ENCODE peak calls at places on chromosomes 13 and 19, in ten cellular contexts. E is Karpas-422, W is upper lobe of left lung, L is left lung, F is endodermal cell, Y is GM23338, O is iPS DF 6.9, C is neuronal stem cell, M is upper lobe of right lung, I is psoas muscle. P is an unnamed sample. For H3K4me1, the result is how much of the 10 kb centered on the place peaks cover.

GRCh38 chr13:33797622-33798021 is 20.3 kb upstream of the RFC3 start:
- DNase-seq in E (peak), W (no peak), L (no peak), F (no peak), Y (no peak), O (no peak), C (no peak), M (no peak), I (no peak), P (no peak)

GRCh38 chr13:20192470-20193141 is at the start of gene GJB2:
- DNase-seq in E (no peak), W (peak), L (no peak), F (peak), Y (peak), O (no peak), C (no peak), M (no peak), I (no peak), P (peak)

GRCh38 chr13:42170029-42170428 is 101.9 kb upstream of the AKAP11 start:
- DNase-seq in E (no peak), W (no peak), L (no peak), F (peak), Y (peak), O (peak), C (peak), M (no peak), I (no peak), P (no peak)

GRCh38 chr19:14408641-14409120 is 10.5 kb downstream of the DDX39A start:
- DNase-seq in E (no peak), W (peak), L (no peak), F (no peak), Y (no peak), O (no peak), C (no peak), M (no peak), I (no peak), P (no peak)

GRCh38 chr19:49447485-49448431 is 3.9 kb downstream of the PIH1D1 start:
- DNase-seq in E (peak), W (no peak), L (no peak), F (peak), Y (peak), O (no peak), C (no peak), M (no peak), I (peak), P (no peak)

GRCh38 chr13:81738364-81738763 is 1397.4 kb upstream of the SPRY2 start:
- DNase-seq in E (no peak), W (no peak), L (no peak), F (no peak), Y (no peak), O (no peak), C (no peak), M (no peak), I (no peak), P (no peak)

GRCh38 chr13:101661839-101662238 is 209.4 kb downstream of the ITGBL1 start:
- DNase-seq in E (no peak), W (no peak), L (no peak), F (no peak), Y (no peak), O (no peak), C (peak), M (no peak), I (no peak), P (no peak)

GRCh38 chr13:78540424-78540823 is 62.9 kb downstream of the POU4F1 start:
- DNase-seq in E (no peak), W (no peak), L (no peak), F (no peak), Y (no peak), O (no peak), C (no peak), M (no peak), I (no peak), P (no peak)

GRCh38 chr13:70107125-70107497 is 515 bp upstream of the ATXN8OS start:
- DNase-seq in E (no peak), W (no peak), L (no peak), F (no peak), Y (no peak), O (no peak), C (no peak), M (no peak), I (no peak), P (no peak)

GRCh38 chr19:3548594-3548993 is 8.8 kb downstream of the MFSD12 start:
- DNase-seq in E (no peak), W (peak), L (peak), F (no peak), Y (no peak), O (no peak), C (no peak), M (peak), I (no peak), P (no peak)

GRCh38 chr13:99947666-99948065 is 23.9 kb downstream of the ZIC5 start:
- DNase-seq in E (no peak), W (no peak), L (no peak), F (no peak), Y (no peak), O (no peak), C (no peak), M (no peak), I (no peak), P (no peak)

GRCh38 chr19:17406039-17406886 is 833 bp upstream of the BST2 start:
- DNase-seq in E (no peak), W (no peak), L (no peak), F (no peak), Y (no peak), O (no peak), C (no peak), M (no peak), I (no peak), P (no peak)

GRCh38 chr19:3365447-3366103 is 808 bp upstream of the NFIC start:
- DNase-seq in E (no peak), W (peak), L (peak), F (no peak), Y (no peak), O (no peak), C (no peak), M (peak), I (peak), P (peak)

GRCh38 chr13:87147076-87147475 is 524.1 kb upstream of the SLITRK5 start:
- DNase-seq in E (no peak), W (no peak), L (no peak), F (no peak), Y (no peak), O (no peak), C (no peak), M (no peak), I (no peak), P (no peak)

GRCh38 chr13:113951246-113951999 is 22.5 kb downstream of the C13orf46 start:
- DNase-seq in E (peak), W (peak), L (peak), F (peak), Y (peak), O (peak), C (peak), M (peak), I (peak), P (peak)

GRCh38 chr19:15507068-15508034 is 974 bp upstream of the CYP4F22 start:
- DNase-seq in E (no peak), W (no peak), L (no peak), F (no peak), Y (no peak), O (no peak), C (no peak), M (no peak), I (no peak), P (no peak)

GRCh38 chr19:6533000-6533328 is 2.1 kb downstream of the TNFSF9 start:
- DNase-seq in E (no peak), W (no peak), L (no peak), F (peak), Y (no peak), O (no peak), C (no peak), M (no peak), I (no peak), P (no peak)

GRCh38 chr19:13881692-13882418 is 4.9 kb downstream of the NANOS3 start:
- DNase-seq in E (no peak), W (peak), L (no peak), F (no peak), Y (peak), O (no peak), C (no peak), M (peak), I (peak), P (no peak)

GRCh38 chr13:23384111-23384510 is 49.4 kb downstream of the SACS start:
- DNase-seq in E (peak), W (no peak), L (no peak), F (no peak), Y (no peak), O (no peak), C (no peak), M (no peak), I (no peak), P (no peak)

GRCh38 chr19:6794817-6795431 is 22.4 kb downstream of the VAV1 start:
- DNase-seq in E (no peak), W (no peak), L (no peak), F (peak), Y (peak), O (no peak), C (no peak), M (no peak), I (no peak), P (no peak)

GRCh38 chr13:39835253-39835652 is 179.8 kb downstream of the COG6 start:
- DNase-seq in E (no peak), W (no peak), L (no peak), F (peak), Y (no peak), O (no peak), C (peak), M (no peak), I (no peak), P (no peak)

GRCh38 chr19:6297202-6297601 is 17.4 kb upstream of the MLLT1 start:
- DNase-seq in E (no peak), W (no peak), L (no peak), F (no peak), Y (no peak), O (no peak), C (no peak), M (no peak), I (no peak), P (no peak)

GRCh38 chr19:3692141-3693029 is 7.9 kb downstream of the PIP5K1C start:
- DNase-seq in E (peak), W (peak), L (no peak), F (peak), Y (no peak), O (no peak), C (no peak), M (no peak), I (no peak), P (no peak)

GRCh38 chr19:40613669-40614594 is 12.8 kb downstream of the LTBP4 start:
- DNase-seq in E (peak), W (peak), L (peak), F (peak), Y (peak), O (no peak), C (no peak), M (peak), I (peak), P (peak)

GRCh38 chr13:99059498-99060070 is 81.7 kb upstream of the DOCK9 start:
- DNase-seq in E (no peak), W (no peak), L (no peak), F (no peak), Y (no peak), O (no peak), C (no peak), M (no peak), I (no peak), P (no peak)

GRCh38 chr13:51666316-51666715 is 82.1 kb downstream of the WDFY2 start:
- DNase-seq in E (no peak), W (no peak), L (no peak), F (no peak), Y (no peak), O (no peak), C (no peak), M (no peak), I (no peak), P (no peak)

GRCh38 chr19:17323973-17324327 is 10.7 kb downstream of the ANO8 start:
- DNase-seq in E (no peak), W (no peak), L (no peak), F (peak), Y (no peak), O (no peak), C (no peak), M (no peak), I (no peak), P (no peak)

GRCh38 chr13:46605824-46606554 is 53.0 kb downstream of the LRCH1 start:
- DNase-seq in E (no peak), W (no peak), L (no peak), F (no peak), Y (no peak), O (no peak), C (no peak), M (no peak), I (no peak), P (no peak)

GRCh38 chr19:55720801-55721200 is 17.4 kb downstream of the NLRP9 start:
- DNase-seq in E (no peak), W (no peak), L (no peak), F (no peak), Y (no peak), O (no peak), C (no peak), M (no peak), I (no peak), P (no peak)

GRCh38 chr13:113646921-113647340 is 11.1 kb downstream of the ATP4B start:
- DNase-seq in E (no peak), W (peak), L (no peak), F (no peak), Y (no peak), O (no peak), C (no peak), M (peak), I (no peak), P (peak)

GRCh38 chr19:8363803-8364771 is at the start of gene ANGPTL4:
- DNase-seq in E (no peak), W (peak), L (no peak), F (peak), Y (peak), O (no peak), C (peak), M (peak), I (peak), P (peak)

GRCh38 chr13:44497801-44498200 is 78.3 kb downstream of the TSC22D1 start:
- DNase-seq in E (no peak), W (no peak), L (no peak), F (no peak), Y (no peak), O (no peak), C (no peak), M (no peak), I (no peak), P (no peak)

DNA sequence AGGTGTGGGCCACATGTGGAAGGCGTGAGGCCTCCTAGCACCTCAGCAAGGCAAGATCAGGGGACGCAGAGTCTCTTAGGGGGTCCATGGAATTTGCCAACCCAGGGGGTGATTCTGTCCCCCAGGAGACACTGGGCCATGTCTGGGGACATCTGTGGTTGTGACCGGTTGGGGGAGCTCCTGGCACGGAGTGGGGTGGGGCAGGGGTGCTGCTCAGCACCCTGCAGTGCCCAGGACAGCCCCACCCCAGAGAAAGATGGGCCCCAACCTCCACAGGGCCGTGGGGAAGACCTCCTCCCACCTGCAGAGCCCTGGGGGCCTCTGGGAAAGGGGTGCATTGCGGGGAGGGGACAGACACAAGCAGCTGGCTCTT is 4.0 kb downstream of the MKNK2 start:
- DNase-seq in E (no peak), W (no peak), L (no peak), F (no peak), Y (no peak), O (no peak), C (no peak), M (no peak), I (no peak), P (no peak)
- H3K4me1 ChIP-seq in E (half or more), W (half or more), L (half or more), F (under half), Y (under half), O (under half), C (under half), M (half or more), I (half or more), P (half or more)

GRCh38 chr13:48220592-48221300 is 12.3 kb upstream of the ITM2B start:
- DNase-seq in E (no peak), W (no peak), L (no peak), F (no peak), Y (no peak), O (no peak), C (no peak), M (no peak), I (no peak), P (no peak)
- H3K4me3 ChIP-seq in E (no peak), W (no peak), L (no peak), F (no peak), Y (no peak), O (no peak), C (no peak), M (no peak), I (peak), P (no peak)

GRCh38 chr19:19224852-19225494 is 13.2 kb downstream of the NCAN start:
- DNase-seq in E (peak), W (peak), L (peak), F (peak), Y (peak), O (no peak), C (peak), M (peak), I (peak), P (peak)
- H3K27ac ChIP-seq in E (no peak), W (no peak), L (no peak), F (no peak), Y (no peak), O (no peak), C (no peak), M (no peak), I (no peak), P (no peak)

DNA sequence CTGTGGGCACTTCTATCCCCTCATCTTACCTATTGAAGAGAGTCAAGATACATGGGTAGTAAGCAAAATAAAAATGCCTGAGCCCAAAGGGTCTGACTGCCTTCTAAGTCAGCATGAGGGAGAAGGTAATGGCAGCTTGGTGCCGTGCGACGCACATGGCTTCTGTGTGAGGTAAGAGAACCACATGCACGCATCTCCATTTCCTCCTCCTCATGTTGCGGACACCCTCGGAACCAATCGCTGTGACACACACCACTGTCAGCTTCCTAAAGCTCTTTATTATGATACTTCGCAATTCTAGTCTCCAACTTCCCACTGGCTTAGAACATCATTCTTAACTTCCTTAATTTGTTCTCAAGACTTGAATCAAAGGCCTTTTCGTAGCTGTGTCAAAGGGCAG is 170.2 kb downstream of the OXGR1 start:
- DNase-seq in E (no peak), W (no peak), L (no peak), F (no peak), Y (no peak), O (no peak), C (no peak), M (no peak), I (no peak), P (no peak)
- H3K4me1 ChIP-seq in E (under half), W (under half), L (under half), F (under half), Y (under half), O (under half), C (under half), M (under half), I (under half), P (under half)

GRCh38 chr13:47959468-47960088 is 41.5 kb downstream of the SUCLA2 start:
- DNase-seq in E (no peak), W (no peak), L (no peak), F (no peak), Y (peak), O (no peak), C (no peak), M (no peak), I (no peak), P (no peak)
- H3K4me3 ChIP-seq in E (no peak), W (no peak), L (no peak), F (peak), Y (no peak), O (no peak), C (no peak), M (no peak), I (no peak), P (no peak)

DNA sequence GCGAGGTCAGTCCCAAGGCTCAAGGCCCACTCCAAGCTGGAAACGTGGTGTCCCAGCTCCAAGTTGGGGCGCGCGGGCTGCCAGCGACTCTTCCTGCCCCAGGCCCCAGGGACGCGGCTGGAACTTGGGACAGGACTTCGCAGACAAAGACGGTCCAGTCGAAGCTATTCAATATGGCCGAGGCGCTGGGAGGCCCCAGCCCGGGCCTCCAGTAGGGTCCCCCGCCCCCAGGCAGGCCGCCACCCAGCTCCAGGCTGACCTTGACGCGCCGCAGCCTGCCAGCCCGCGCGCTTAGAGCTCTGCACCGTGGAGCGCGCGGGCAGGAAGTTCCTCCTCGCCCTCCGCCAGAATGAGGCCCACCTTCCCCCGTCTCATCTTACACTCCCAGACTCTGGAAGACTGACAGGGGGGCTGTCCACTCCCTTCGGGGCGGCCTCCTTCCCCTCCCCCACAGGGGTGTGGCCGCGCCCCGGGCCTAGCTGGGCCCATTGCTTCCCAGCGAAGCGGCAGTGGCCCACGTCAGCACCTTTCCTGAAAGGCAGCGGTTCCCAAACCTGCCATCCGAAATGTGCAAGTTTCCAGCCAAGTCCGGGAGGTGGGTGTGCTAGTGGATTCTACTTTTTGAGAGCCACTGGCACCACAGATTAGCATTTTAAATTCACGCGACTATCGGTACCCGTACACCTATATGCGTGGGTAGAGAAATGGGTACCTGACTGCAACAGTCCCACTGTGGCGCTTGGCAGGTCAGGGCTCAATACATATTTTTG is at the start of gene CCDC8:
- DNase-seq in E (no peak), W (peak), L (peak), F (peak), Y (peak), O (peak), C (peak), M (peak), I (peak), P (no peak)
- H3K27ac ChIP-seq in E (no peak), W (peak), L (no peak), F (peak), Y (peak), O (no peak), C (peak), M (peak), I (peak), P (peak)

GRCh38 chr13:75076476-75076875 is 405.5 kb downstream of the TBC1D4 start:
- DNase-seq in E (no peak), W (no peak), L (no peak), F (no peak), Y (no peak), O (no peak), C (no peak), M (no peak), I (no peak), P (no peak)
- H3K4me1 ChIP-seq in E (under half), W (under half), L (under half), F (under half), Y (under half), O (under half), C (under half), M (under half), I (under half), P (under half)

GRCh38 chr19:39083599-39083982 is 577 bp upstream of the ACP7 start:
- DNase-seq in E (no peak), W (no peak), L (no peak), F (peak), Y (no peak), O (no peak), C (no peak), M (no peak), I (no peak), P (no peak)
- H3K4me3 ChIP-seq in E (no peak), W (peak), L (no peak), F (no peak), Y (peak), O (peak), C (peak), M (peak), I (no peak), P (peak)